ENCODE peak calls at places on chromosomes 16 and 17, in six cellular contexts. H is CD4-positive, CD25-positive, alpha-beta regulatory T cell; L is astrocyte; R is endodermal cell; S is ovary; G is tibial nerve. B is an unnamed sample.

GRCh38 chr17:62720126-62720850 is 87.8 kb downstream of the MARCHF10 start:
- DNase-seq in G (no peak), H (no peak), R (peak; percentile 67), S (no peak), L (peak; percentile 20), B (no peak)

GRCh38 chr16:15567823-15568222 is 75.1 kb downstream of the MARF1 start:
- DNase-seq in G (no peak), R (no peak), H (no peak), L (no peak), S (no peak), B (no peak)

GRCh38 chr16:75198135-75198600 is 8.8 kb downstream of the CTRB2 start:
- DNase-seq in G (no peak), L (no peak), R (peak; percentile 46), S (no peak), H (no peak), B (no peak)

GRCh38 chr17:8225813-8226535 is 15.6 kb upstream of the AURKB start:
- DNase-seq in S (peak; percentile 55), G (peak; percentile 69), R (peak; percentile 94), L (peak; percentile 71), H (peak; percentile 23), B (peak; percentile 93)

GRCh38 chr16:87581867-87582220 is 20.5 kb upstream of the JPH3 start:
- DNase-seq in S (peak; percentile 89), H (no peak), L (peak; percentile 97), R (no peak), G (peak; percentile 91), B (peak; percentile 80)

GRCh38 chr17:59341922-59342321 is 10.5 kb downstream of the YPEL2 start:
- DNase-seq in S (no peak), R (no peak), L (no peak), G (no peak), H (no peak), B (no peak)

GRCh38 chr17:40101367-40102210 is 1.2 kb upstream of the NR1D1 start:
- DNase-seq in G (no peak), L (no peak), H (no peak), R (no peak), S (no peak), B (no peak)

GRCh38 chr16:88839026-88839529 is 17.7 kb downstream of the GALNS start:
- DNase-seq in G (no peak), H (no peak), R (no peak), L (no peak), S (no peak), B (no peak)

GRCh38 chr16:20768121-20768520 is 4.3 kb downstream of the ACSM3 start:
- DNase-seq in G (no peak), L (no peak), R (no peak), H (no peak), S (no peak), B (no peak)

GRCh38 chr17:80995131-80995530 is 3.5 kb downstream of the CHMP6 start:
- DNase-seq in L (no peak), G (no peak), R (no peak), S (no peak), H (no peak), B (no peak)

GRCh38 chr16:50326264-50326663 is 42.5 kb downstream of the BRD7 start:
- DNase-seq in R (no peak), L (no peak), H (no peak), S (no peak), G (no peak), B (no peak)

GRCh38 chr17:13484020-13484419 is 117.7 kb downstream of the HS3ST3A1 start:
- DNase-seq in R (no peak), H (no peak), S (no peak), G (no peak), L (peak; percentile 67), B (no peak)

GRCh38 chr17:49745175-49746139 is 18.5 kb downstream of the FAM117A start:
- DNase-seq in S (no peak), H (no peak), R (no peak), L (no peak), G (no peak), B (no peak)

GRCh38 chr16:79597775-79598174 is 2.8 kb downstream of the MAF start:
- DNase-seq in L (no peak), G (no peak), H (no peak), S (no peak), R (no peak), B (no peak)

GRCh38 chr17:42754782-42755181 is 6.2 kb upstream of the RAMP2 start:
- DNase-seq in S (no peak), L (peak; percentile 48), H (no peak), R (no peak), G (peak; percentile 91), B (no peak)

GRCh38 chr17:7745748-7746470 is 28.4 kb downstream of the DNAH2 start:
- DNase-seq in S (peak; percentile 32), G (peak; percentile 10), H (no peak), L (peak; percentile 79), R (no peak), B (no peak)

GRCh38 chr17:39738568-39738901 is 797 bp downstream of the GRB7 start:
- DNase-seq in L (no peak), R (peak; percentile 91), G (no peak), S (no peak), H (peak; percentile 39), B (no peak)

GRCh38 chr17:80191720-80192265 is 22.0 kb downstream of the CARD14 start:
- DNase-seq in S (no peak), R (no peak), L (no peak), G (no peak), H (no peak), B (no peak)

GRCh38 chr17:64657610-64658125 is 4.4 kb downstream of the SMURF2 start:
- DNase-seq in H (no peak), S (no peak), G (no peak), R (no peak), L (no peak), B (no peak)

GRCh38 chr16:30011505-30012480 is 966 bp upstream of the DOC2A start:
- DNase-seq in H (no peak), S (no peak), L (no peak), R (peak; percentile 70), G (no peak), B (no peak)

GRCh38 chr16:19809121-19809635 is 75.5 kb downstream of the GPRC5B start:
- DNase-seq in S (no peak), H (no peak), L (peak; percentile 56), R (no peak), G (no peak), B (no peak)

GRCh38 chr16:35599429-35600165 is 2140.2 kb downstream of the TP53TG3F start:
- DNase-seq in H (no peak), L (no peak), G (no peak), R (no peak), S (no peak), B (no peak)

DNA sequence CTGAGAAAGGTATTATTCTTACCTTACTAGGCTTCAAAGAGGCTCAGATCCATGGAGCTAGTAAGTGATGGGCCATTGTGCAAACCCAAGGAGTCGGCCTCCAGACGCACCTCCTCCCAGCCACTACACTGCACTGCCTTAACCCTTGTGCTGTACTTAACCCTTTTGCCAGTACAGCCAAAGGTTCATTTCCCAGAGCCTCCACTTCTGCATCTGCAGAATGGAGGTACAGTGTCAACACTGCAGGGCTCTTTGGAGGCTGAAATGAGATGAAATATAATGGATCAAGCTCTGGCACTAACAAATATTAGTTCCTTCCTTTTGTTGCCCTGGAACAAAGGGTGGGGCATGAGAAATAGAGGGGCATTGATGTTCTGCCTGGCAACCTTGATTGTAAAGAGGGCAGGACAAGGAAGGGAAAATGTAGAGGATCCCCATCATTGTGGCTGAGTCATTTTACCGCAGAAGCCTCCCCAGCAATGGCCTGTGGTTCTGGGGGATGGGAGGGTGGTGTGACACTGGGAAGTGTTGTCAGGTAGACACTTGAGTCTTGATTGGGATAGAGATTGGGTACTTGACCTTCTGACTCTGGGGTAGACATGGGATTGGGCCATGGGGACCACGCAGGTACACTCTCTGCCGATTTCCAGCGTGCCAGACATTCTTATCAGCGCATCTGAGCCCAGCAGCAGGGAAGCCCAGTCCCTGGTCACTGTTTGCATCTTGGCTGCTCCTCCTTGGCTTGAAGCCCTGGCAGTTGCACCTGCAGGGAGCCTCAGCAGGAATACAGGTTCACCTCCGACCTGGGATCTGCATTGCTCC is 84.0 kb downstream of the MSI2 start:
- DNase-seq in L (no peak), R (no peak), G (no peak), H (no peak), S (no peak), B (no peak)
- H3K36me3 ChIP-seq in L (no peaks in the 10 kb centered on the region), R (no peaks in the 10 kb centered on the region), G (no peaks in the 10 kb centered on the region), H (peaks cover 3% of the 10 kb centered on the region), S (no peaks in the 10 kb centered on the region), B (no peaks in the 10 kb centered on the region)

DNA sequence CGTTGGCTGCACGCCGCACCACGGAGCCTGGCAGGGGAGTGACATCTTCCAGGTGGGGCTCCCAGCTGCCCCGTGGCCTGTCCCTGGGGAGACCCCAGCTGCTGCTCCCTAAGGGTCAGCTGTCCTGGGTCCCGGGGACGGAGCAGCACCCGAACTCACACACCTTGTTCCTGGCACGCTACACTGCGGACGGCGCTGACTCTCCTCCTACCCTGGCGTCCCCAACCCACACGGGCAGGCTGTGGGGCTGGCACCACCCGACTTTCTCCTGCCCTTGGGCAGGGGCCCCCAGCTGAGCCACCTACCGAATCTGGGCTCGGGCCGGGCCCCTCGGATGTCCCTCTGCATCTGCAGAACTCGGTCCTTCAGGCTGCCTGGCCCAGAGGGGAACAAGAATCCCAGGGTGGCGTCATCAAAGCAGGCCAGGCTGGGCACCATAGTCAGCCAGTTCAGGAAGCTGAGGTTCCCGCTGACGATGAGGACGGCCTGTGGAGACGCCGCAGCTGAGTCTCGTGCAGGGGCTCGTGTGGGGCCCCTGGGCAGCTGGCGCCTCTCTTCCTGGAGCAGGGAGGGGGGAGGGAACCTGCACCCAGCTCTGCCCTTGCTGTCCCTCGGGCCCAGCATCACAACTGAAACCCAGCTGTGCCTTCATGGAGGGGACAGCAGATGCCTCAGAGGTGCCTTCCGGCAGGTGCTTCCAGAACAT is 70.5 kb upstream of the GNG13 start:
- DNase-seq in H (no peak), S (no peak), R (no peak), G (no peak), L (no peak), B (no peak)
- H3K27ac ChIP-seq in H (no peak overlapping the region), S (no peak overlapping the region), R (no peak overlapping the region), G (no peak overlapping the region), L (no peak overlapping the region), B (no peak overlapping the region)

DNA sequence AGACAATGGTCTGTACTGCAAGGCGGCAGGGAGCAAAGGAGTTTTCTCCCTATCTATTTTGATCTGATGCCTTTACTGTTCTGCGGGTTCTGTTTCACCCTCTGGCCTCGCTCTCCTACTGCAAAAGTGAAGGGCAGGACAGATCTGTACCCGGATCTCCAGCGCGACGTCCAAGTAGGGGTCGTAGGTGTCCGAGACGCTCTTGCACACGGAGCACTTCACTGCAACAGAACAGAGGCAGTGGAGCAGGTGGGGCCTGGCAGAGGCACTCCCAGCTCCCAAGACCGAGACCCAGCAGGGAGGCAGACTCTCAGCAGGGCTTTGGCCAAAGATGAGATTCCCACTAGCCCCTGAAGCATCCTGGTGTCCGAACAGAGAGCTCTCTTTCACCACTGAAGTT is 19.8 kb downstream of the USP36 start:
- DNase-seq in L (no peak), R (no peak), S (no peak), G (no peak), H (no peak), B (no peak)
- H3K4me1 ChIP-seq in L (peaks cover 23% of the 10 kb centered on the region), R (no peaks in the 10 kb centered on the region), S (no peaks in the 10 kb centered on the region), G (peaks cover 12% of the 10 kb centered on the region), H (peaks cover 40% of the 10 kb centered on the region), B (no peaks in the 10 kb centered on the region)

GRCh38 chr17:66317629-66318028 is 15.2 kb downstream of the PRKCA start:
- DNase-seq in S (no peak), G (no peak), H (no peak), L (no peak), R (no peak), B (no peak)
- H3K36me3 ChIP-seq in S (no peaks in the 10 kb centered on the region), G (no peaks in the 10 kb centered on the region), H (no peaks in the 10 kb centered on the region), L (no peaks in the 10 kb centered on the region), R (no peaks in the 10 kb centered on the region), B (peaks cover 3% of the 10 kb centered on the region)

GRCh38 chr16:2468725-2469398 is 2.2 kb upstream of the NTN3 start:
- DNase-seq in H (no peak), L (no peak), R (peak; percentile 66), G (no peak), S (no peak), B (no peak)
- H3K27ac ChIP-seq in H (no peak overlapping the region), L (no peak overlapping the region), R (no peak overlapping the region), G (no peak overlapping the region), S (no peak overlapping the region), B (peak overlapping the region; percentile 95)